ENCODE peak calls at places on chromosome 12, in ten cellular contexts. R, C, P, F, H, Y, D, Z, T and X are unnamed samples.
A peak's percentile ranks its signal among the peaks of the same experiment; 100 is the strongest.

GRCh38 chr12:48350249-48351021 is at the start of gene ZNF641:
- DNase-seq in P (peak; percentile 89), D (peak; percentile 94), Z (peak; percentile 82), R (peak; percentile 85), C (peak; percentile 23), T (peak; percentile 87), Y (peak; percentile 49), F (peak; percentile 86), H (peak; percentile 88), X (peak; percentile 90)

GRCh38 chr12:52081263-52081733 is 1.8 kb downstream of the SMIM41 start:
- DNase-seq in C (no peak), Y (no peak), Z (no peak), P (no peak), R (peak; percentile 54), H (no peak), D (no peak), F (no peak), T (no peak), X (peak; percentile 73)

GRCh38 chr12:565161-565560 is 98.1 kb downstream of the NINJ2 start:
- DNase-seq in R (no peak), C (no peak), H (no peak), Y (no peak), D (no peak), F (no peak), Z (no peak), P (no peak), T (no peak), X (no peak)

GRCh38 chr12:570237-570925 is 92.9 kb downstream of the NINJ2 start:
- DNase-seq in Y (peak; percentile 85), R (no peak), D (peak; percentile 95), P (peak; percentile 89), F (no peak), H (peak; percentile 81), Z (no peak), T (peak; percentile 92), C (no peak), X (no peak)

GRCh38 chr12:103279444-103279843 is 216.3 kb downstream of the C12orf42 start:
- DNase-seq in F (no peak), Z (no peak), P (no peak), C (no peak), T (no peak), H (no peak), R (peak; percentile 87), Y (no peak), D (no peak), X (no peak)

GRCh38 chr12:30795660-30796507 is 41.1 kb upstream of the CAPRIN2 start:
- DNase-seq in P (peak; percentile 86), Y (peak; percentile 77), D (peak; percentile 96), Z (no peak), R (peak; percentile 65), F (peak; percentile 57), C (no peak), H (peak; percentile 51), T (peak; percentile 82), X (peak; percentile 22)

GRCh38 chr12:118059645-118060275 is 1.2 kb downstream of the WSB2 start:
- DNase-seq in Y (no peak), C (no peak), T (no peak), H (no peak), Z (no peak), D (peak; percentile 68), R (no peak), F (no peak), P (no peak), X (no peak)

GRCh38 chr12:43210437-43211197 is 341.4 kb downstream of the ADAMTS20 start:
- DNase-seq in P (peak; percentile 88), T (no peak), F (no peak), D (no peak), Y (peak; percentile 87), C (peak; percentile 35), H (no peak), R (peak; percentile 68), Z (no peak), X (no peak)

GRCh38 chr12:8037046-8037663 is 4.6 kb downstream of the FOXJ2 start:
- DNase-seq in H (no peak), F (no peak), P (no peak), Z (no peak), Y (no peak), D (no peak), R (peak; percentile 25), T (no peak), C (no peak), X (no peak)

GRCh38 chr12:2833327-2833726 is 1.5 kb downstream of the NRIP2 start:
- DNase-seq in T (no peak), D (no peak), Z (no peak), P (no peak), H (no peak), Y (no peak), F (no peak), C (no peak), R (no peak), X (no peak)
- H3K4me3 ChIP-seq in T (peak overlapping the region; percentile 74), D (no peak overlapping the region), Z (no peak overlapping the region), P (no peak overlapping the region), H (peak overlapping the region; percentile 56), Y (no peak overlapping the region), F (no peak overlapping the region), C (no peak overlapping the region), R (no peak overlapping the region), X (no peak overlapping the region)

GRCh38 chr12:95203477-95203843 is 13.8 kb downstream of the FGD6 start:
- DNase-seq in R (no peak), D (no peak), H (no peak), Z (no peak), Y (peak; percentile 41), C (no peak), T (no peak), F (no peak), P (no peak), X (no peak)
- H3K4me3 ChIP-seq in R (peak overlapping the region; percentile 44), D (no peak overlapping the region), H (no peak overlapping the region), Z (no peak overlapping the region), Y (no peak overlapping the region), C (no peak overlapping the region), T (no peak overlapping the region), F (no peak overlapping the region), P (no peak overlapping the region), X (no peak overlapping the region)

GRCh38 chr12:4027412-4027811 is 154.2 kb upstream of the PARP11 start:
- DNase-seq in Z (peak; percentile 64), R (no peak), T (no peak), D (no peak), P (no peak), C (no peak), Y (no peak), F (peak; percentile 43), H (no peak), X (no peak)

GRCh38 chr12:4034926-4035325 is 161.7 kb upstream of the PARP11 start:
- DNase-seq in D (no peak), Z (no peak), F (no peak), T (no peak), H (no peak), Y (no peak), R (no peak), P (no peak), C (no peak), X (no peak)

GRCh38 chr12:4032906-4033628 is 159.9 kb upstream of the PARP11 start:
- DNase-seq in C (no peak), H (no peak), P (no peak), F (no peak), D (peak; percentile 58), Y (peak; percentile 64), R (no peak), Z (no peak), T (no peak), X (no peak)

GRCh38 chr12:4030938-4031702 is 157.9 kb upstream of the PARP11 start:
- DNase-seq in Z (peak; percentile 62), T (peak; percentile 94), F (peak; percentile 64), H (peak; percentile 82), P (peak; percentile 98), C (peak; percentile 38), D (peak; percentile 99), Y (peak; percentile 98), R (no peak), X (peak; percentile 90)

GRCh38 chr12:4031703-4032291 is 158.6 kb upstream of the PARP11 start:
- DNase-seq in R (no peak), H (peak; percentile 20), D (peak; percentile 71), Y (no peak), T (no peak), C (peak; percentile 26), Z (no peak), F (no peak), P (peak; percentile 49), X (no peak)
- H3K4me3 ChIP-seq in R (no peak overlapping the region), H (peak overlapping the region; percentile 72), D (no peak overlapping the region), Y (peak overlapping the region; percentile 35), T (peak overlapping the region; percentile 73), C (peak overlapping the region; percentile 7), Z (peak overlapping the region; percentile 50), F (peak overlapping the region; percentile 27), P (no peak overlapping the region), X (peak overlapping the region; percentile 42)

GRCh38 chr12:116172224-116172849 is 105.2 kb downstream of the MED13L start:
- DNase-seq in P (no peak), T (no peak), R (peak; percentile 64), Y (no peak), H (no peak), F (no peak), D (no peak), Z (no peak), C (no peak), X (no peak)
- H3K4me3 ChIP-seq in P (no peak overlapping the region), T (no peak overlapping the region), R (peak overlapping the region; percentile 39), Y (no peak overlapping the region), H (no peak overlapping the region), F (peak overlapping the region; percentile 32), D (no peak overlapping the region), Z (peak overlapping the region; percentile 8), C (peak overlapping the region; percentile 21), X (no peak overlapping the region)